ENCODE peak calls at places on chromosome 20, in seven cellular contexts. O, P, L, H, J, G and Q are unnamed samples.

GRCh38 chr20:34562643-34563042 is 4.1 kb downstream of the MAP1LC3A start:
- DNase-seq in O (no peak), P (no peak), L (peak), H (no peak), J (peak), G (peak), Q (no peak)

GRCh38 chr20:12928755-12929401 is 79.9 kb upstream of the SPTLC3 start:
- DNase-seq in O (no peak), P (no peak), L (peak), H (no peak), J (peak), G (peak), Q (peak)

GRCh38 chr20:313402-313801 is 11.9 kb upstream of the SOX12 start:
- DNase-seq in O (no peak), P (no peak), L (no peak), H (no peak), J (no peak), G (no peak), Q (no peak)

GRCh38 chr20:38059832-38060231 is 26.3 kb downstream of the RPRD1B start:
- DNase-seq in O (no peak), P (no peak), L (no peak), H (peak), J (no peak), G (no peak), Q (no peak)

GRCh38 chr20:46126440-46127056 is 8.4 kb downstream of the CD40 start:
- DNase-seq in O (no peak), P (no peak), L (no peak), H (no peak), J (no peak), G (no peak), Q (no peak)

GRCh38 chr20:43438578-43439316 is 18.9 kb upstream of the SRSF6 start:
- DNase-seq in O (no peak), P (no peak), L (no peak), H (no peak), J (no peak), G (no peak), Q (no peak)

GRCh38 chr20:36196676-36197075 is 39.6 kb upstream of the AAR2 start:
- DNase-seq in O (no peak), P (no peak), L (no peak), H (no peak), J (no peak), G (no peak), Q (no peak)

GRCh38 chr20:36062799-36063198 is 91.7 kb upstream of the EPB41L1 start:
- DNase-seq in O (no peak), P (no peak), L (peak), H (no peak), J (no peak), G (no peak), Q (peak)

GRCh38 chr20:38304845-38305447 is 990 bp downstream of the BPI start:
- DNase-seq in O (no peak), P (peak), L (peak), H (no peak), J (peak), G (no peak), Q (peak)

GRCh38 chr20:46512943-46513844 is at the start of gene ZNF334:
- DNase-seq in O (no peak), P (peak), L (peak), H (peak), J (peak), G (peak), Q (peak)

GRCh38 chr20:62179162-62179504 is 3.7 kb upstream of the MTG2 start:
- DNase-seq in O (no peak), P (no peak), L (no peak), H (no peak), J (no peak), G (no peak), Q (no peak)

GRCh38 chr20:33539129-33539528 is 49.2 kb downstream of the CBFA2T2 start:
- DNase-seq in O (no peak), P (no peak), L (peak), H (no peak), J (peak), G (peak), Q (no peak)

GRCh38 chr20:58623579-58624473 is 27.3 kb upstream of the STX16 start:
- DNase-seq in O (no peak), P (no peak), L (peak), H (peak), J (peak), G (peak), Q (peak)

GRCh38 chr20:53621482-53622246 is 28.0 kb upstream of the ZNF217 start:
- DNase-seq in O (peak), P (no peak), L (peak), H (peak), J (peak), G (peak), Q (peak)

GRCh38 chr20:49323622-49324238 is 45.9 kb upstream of the ZNFX1 start:
- DNase-seq in O (no peak), P (peak), L (peak), H (no peak), J (peak), G (peak), Q (peak)

GRCh38 chr20:47055699-47056369 is 161.2 kb downstream of the EYA2 start:
- DNase-seq in O (peak), P (no peak), L (no peak), H (peak), J (peak), G (peak), Q (no peak)

GRCh38 chr20:38806855-38807655 is 1.6 kb downstream of the PPP1R16B start:
- DNase-seq in O (no peak), P (no peak), L (no peak), H (peak), J (no peak), G (no peak), Q (no peak)

GRCh38 chr20:38125157-38126056 is 39.7 kb downstream of the TGM2 start:
- DNase-seq in O (peak), P (no peak), L (peak), H (peak), J (peak), G (peak), Q (no peak)

GRCh38 chr20:63692436-63693078 is 3.9 kb upstream of the TNFRSF6B start:
- DNase-seq in O (peak), P (no peak), L (peak), H (no peak), J (no peak), G (no peak), Q (peak)

GRCh38 chr20:12068146-12068545 is 150.5 kb downstream of the BTBD3 start:
- DNase-seq in O (no peak), P (peak), L (no peak), H (no peak), J (no peak), G (peak), Q (no peak)

GRCh38 chr20:63873477-63873971 is 8.5 kb downstream of the TPD52L2 start:
- DNase-seq in O (no peak), P (no peak), L (peak), H (peak), J (peak), G (peak), Q (peak)

GRCh38 chr20:11890331-11891080 is 27.2 kb upstream of the BTBD3 start:
- DNase-seq in O (peak), P (peak), L (peak), H (peak), J (peak), G (peak), Q (peak)

GRCh38 chr20:45967551-45968080 is 4.4 kb downstream of the ZNF335 start:
- DNase-seq in O (no peak), P (no peak), L (no peak), H (no peak), J (no peak), G (no peak), Q (no peak)

GRCh38 chr20:62492711-62493110 is 16.9 kb upstream of the GATA5 start:
- DNase-seq in O (no peak), P (no peak), L (no peak), H (no peak), J (no peak), G (no peak), Q (no peak)

GRCh38 chr20:62597416-62598115 is 44.7 kb upstream of the SLCO4A1 start:
- DNase-seq in O (no peak), P (no peak), L (no peak), H (no peak), J (no peak), G (no peak), Q (no peak)

GRCh38 chr20:57514273-57514751 is 10.6 kb downstream of the CTCFL start:
- DNase-seq in O (no peak), P (peak), L (peak), H (peak), J (peak), G (peak), Q (peak)

GRCh38 chr20:56776345-56776744 is 147.2 kb downstream of the TFAP2C start:
- DNase-seq in O (no peak), P (no peak), L (no peak), H (no peak), J (no peak), G (no peak), Q (no peak)

GRCh38 chr20:38609828-38610227 is 8.2 kb downstream of the ARHGAP40 start:
- DNase-seq in O (no peak), P (no peak), L (no peak), H (no peak), J (no peak), G (no peak), Q (no peak)

GRCh38 chr20:43925786-43926185 is 11.1 kb downstream of the TOX2 start:
- DNase-seq in O (no peak), P (no peak), L (peak), H (peak), J (peak), G (peak), Q (peak)

GRCh38 chr20:25082498-25082873 is 545 bp upstream of the VSX1 start:
- DNase-seq in O (peak), P (no peak), L (no peak), H (no peak), J (no peak), G (no peak), Q (no peak)
- TF ChIP-seq CTCF in O (no peak), P (peak), L (peak), H (no peak), J (no peak), G (no peak), Q (no peak)

GRCh38 chr20:22819784-22820183 is 215.3 kb upstream of the SSTR4 start:
- DNase-seq in O (no peak), P (no peak), L (no peak), H (no peak), J (no peak), G (no peak), Q (no peak)
- TF ChIP-seq CTCF in O (no peak), P (no peak), L (no peak), H (no peak), J (no peak), G (no peak), Q (no peak)

GRCh38 chr20:22862645-22863230 is 172.4 kb upstream of the SSTR4 start:
- DNase-seq in O (no peak), P (no peak), L (no peak), H (no peak), J (no peak), G (no peak), Q (no peak)
- TF ChIP-seq CTCF in O (no peak), P (peak), L (peak), H (no peak), J (no peak), G (no peak), Q (no peak)

GRCh38 chr20:41364236-41364855 is 2.3 kb downstream of the EMILIN3 start:
- DNase-seq in O (no peak), P (no peak), L (no peak), H (no peak), J (no peak), G (no peak), Q (no peak)
- TF ChIP-seq CTCF in O (no peak), P (no peak), L (peak), H (no peak), J (no peak), G (no peak), Q (peak)

GRCh38 chr20:60967431-60968316 is 284.4 kb upstream of the CDH4 start:
- DNase-seq in O (peak), P (no peak), L (no peak), H (no peak), J (no peak), G (no peak), Q (no peak)
- TF ChIP-seq CTCF in O (no peak), P (no peak), L (no peak), H (no peak), J (no peak), G (no peak), Q (no peak)

GRCh38 chr20:21640556-21640955 is 64.9 kb upstream of the PAX1 start:
- DNase-seq in O (no peak), P (peak), L (no peak), H (no peak), J (no peak), G (no peak), Q (no peak)
- TF ChIP-seq CTCF in O (no peak), P (no peak), L (no peak), H (no peak), J (no peak), G (no peak), Q (no peak)

GRCh38 chr20:20555838-20556237 is 156.6 kb downstream of the RALGAPA2 start:
- DNase-seq in O (no peak), P (no peak), L (no peak), H (no peak), J (no peak), G (no peak), Q (no peak)
- TF ChIP-seq CTCF in O (no peak), P (no peak), L (no peak), H (no peak), J (no peak), G (no peak), Q (no peak)

GRCh38 chr20:22005535-22005934 is 300.1 kb downstream of the PAX1 start:
- DNase-seq in O (no peak), P (no peak), L (no peak), H (no peak), J (no peak), G (no peak), Q (no peak)

GRCh38 chr20:22001886-22002285 is 296.4 kb downstream of the PAX1 start:
- DNase-seq in O (no peak), P (no peak), L (peak), H (no peak), J (no peak), G (no peak), Q (no peak)

GRCh38 chr20:22004946-22005345 is 299.5 kb downstream of the PAX1 start:
- DNase-seq in O (no peak), P (no peak), L (peak), H (no peak), J (no peak), G (no peak), Q (no peak)

GRCh38 chr20:22006306-22006705 is 300.8 kb downstream of the PAX1 start:
- DNase-seq in O (no peak), P (no peak), L (no peak), H (no peak), J (no peak), G (no peak), Q (no peak)

DNA sequence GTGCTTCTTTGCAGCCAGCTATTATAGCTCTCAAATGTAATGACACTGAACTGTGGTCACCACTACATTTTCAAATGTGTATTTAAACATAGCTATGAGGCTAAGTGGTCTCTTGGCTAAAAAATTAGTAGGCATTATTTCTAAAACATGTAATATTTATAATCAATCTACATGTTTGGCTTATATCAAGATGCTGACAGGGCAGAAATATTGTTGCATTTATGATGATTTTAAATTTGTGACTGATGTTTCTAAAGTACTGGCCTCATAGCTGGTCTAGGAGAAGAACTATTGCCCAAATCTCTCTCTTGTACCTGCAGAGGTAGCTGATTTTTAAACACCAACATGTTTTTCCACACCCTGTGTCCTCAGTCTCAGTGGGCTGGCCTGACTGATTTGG is 298.2 kb downstream of the PAX1 start:
- DNase-seq in O (no peak), P (no peak), L (no peak), H (no peak), J (no peak), G (no peak), Q (no peak)
- TF ChIP-seq CTCF in O (no peak), P (no peak), L (no peak), H (no peak), J (no peak), G (no peak), Q (no peak)

GRCh38 chr20:17636523-17637412 is 45.3 kb downstream of the RRBP1 start:
- DNase-seq in O (no peak), P (peak), L (no peak), H (no peak), J (no peak), G (no peak), Q (no peak)
- TF ChIP-seq CTCF in O (no peak), P (peak), L (no peak), H (no peak), J (no peak), G (no peak), Q (no peak)